ENCODE peak calls at places on chromosome 13, in ten cellular contexts. V is stimulated activated CD4-positive, alpha-beta T cell treated with anti-CD3 and anti-CD28 coated beads, Interleukin-4, amount 100 ng/mL, for 48 hours; B is glutamatergic neuron; K is heart left ventricle; C is NCI-H2081 treated with DMSO at 0.1 percent for 48 hours; J is stimulated activated naive CD4-positive, alpha-beta T cell; U is DMS 273 treated with DMSO at 0.1 percent for 48 hours; Q is activated gamma-delta T cell treated with Interleukin-2 at 50 U/mL for 16 hours; Y is CD4-positive, alpha-beta T cell; W is mucosa of gallbladder. E is an unnamed sample.

GRCh38 chr13:75633285-75633684 is 2.8 kb upstream of the LMO7 start:
- DNase-seq in Q (no peak), U (no peak), B (no peak), W (no peak), J (no peak), V (no peak), C (no peak), Y (no peak), K (no peak), E (no peak)

GRCh38 chr13:99895999-99896695 is 75.4 kb downstream of the ZIC5 start:
- DNase-seq in C (no peak), V (no peak), K (no peak), B (no peak), J (no peak), W (no peak), Q (no peak), Y (no peak), U (no peak), E (no peak)

GRCh38 chr13:110529522-110530311 is 31.8 kb downstream of the RAB20 start:
- DNase-seq in W (no peak), Y (no peak), B (no peak), V (no peak), J (no peak), C (no peak), K (no peak), U (no peak), Q (no peak), E (no peak)

GRCh38 chr13:63629591-63629990 is 2213.9 kb upstream of the PCDH20 start:
- DNase-seq in V (no peak), W (no peak), Q (no peak), Y (no peak), B (no peak), C (no peak), K (no peak), J (no peak), U (no peak), E (no peak)

GRCh38 chr13:36918246-36919060 is 1.6 kb downstream of the SMAD9 start:
- DNase-seq in K (no peak), V (no peak), U (peak; percentile 42), Y (no peak), W (no peak), B (no peak), C (no peak), J (no peak), Q (no peak), E (no peak)

GRCh38 chr13:36839981-36840380 is 21.0 kb downstream of the RFXAP start:
- DNase-seq in Q (no peak), J (no peak), V (no peak), C (no peak), B (no peak), Y (no peak), K (no peak), W (no peak), U (no peak), E (no peak)

GRCh38 chr13:51244637-51245405 is 22.6 kb downstream of the FAM124A start:
- DNase-seq in Y (no peak), K (no peak), J (no peak), Q (no peak), V (no peak), C (no peak), U (no peak), W (no peak), B (no peak), E (no peak)

GRCh38 chr13:40813662-40814454 is 24.4 kb downstream of the SLC25A15 start:
- DNase-seq in U (no peak), V (no peak), Q (no peak), J (no peak), C (no peak), Y (no peak), W (no peak), B (no peak), K (no peak), E (no peak)

GRCh38 chr13:45055902-45056648 is 64.2 kb upstream of the GTF2F2 start:
- DNase-seq in B (no peak), J (no peak), V (no peak), W (no peak), Y (no peak), U (no peak), C (no peak), K (no peak), Q (no peak), E (no peak)

E was measured in CMK.